ENCODE peak calls at places on chromosomes 11 and 22, in seven cellular contexts. D, C, F, P, J, U and R are unnamed samples.

GRCh38 chr11:44593194-44593593 is 27.7 kb downstream of the CD82 start:
- DNase-seq in D (no peak), C (no peak), F (no peak), P (no peak), J (no peak), U (no peak), R (no peak)

GRCh38 chr11:44964526-44965209 is 14.0 kb upstream of the TP53I11 start:
- DNase-seq in D (peak), C (no peak), F (no peak), P (no peak), J (no peak), U (no peak), R (no peak)

GRCh38 chr22:44589831-44590230 is 91.8 kb upstream of the RTL6 start:
- DNase-seq in D (no peak), C (no peak), F (no peak), P (no peak), J (no peak), U (no peak), R (no peak)

GRCh38 chr22:42544686-42545085 is 9.1 kb upstream of the SERHL2 start:
- DNase-seq in D (no peak), C (no peak), F (no peak), P (no peak), J (no peak), U (no peak), R (no peak)

GRCh38 chr11:132430352-132431091 is 1060.1 kb downstream of the NTM start:
- DNase-seq in D (no peak), C (peak), F (no peak), P (peak), J (no peak), U (no peak), R (no peak)

GRCh38 chr22:30033137-30033536 is 47.1 kb upstream of the HORMAD2 start:
- DNase-seq in D (no peak), C (no peak), F (no peak), P (no peak), J (no peak), U (no peak), R (no peak)

GRCh38 chr11:88818978-88819377 is 246.8 kb downstream of the GRM5 start:
- DNase-seq in D (no peak), C (no peak), F (no peak), P (no peak), J (no peak), U (no peak), R (no peak)

GRCh38 chr11:91798240-91798639 is 426.4 kb upstream of the FAT3 start:
- DNase-seq in D (no peak), C (no peak), F (no peak), P (no peak), J (no peak), U (no peak), R (no peak)

GRCh38 chr11:71255323-71255722 is 2.9 kb upstream of the SHANK2 start:
- DNase-seq in D (peak), C (no peak), F (no peak), P (no peak), J (no peak), U (no peak), R (no peak)

GRCh38 chr11:71354394-71355105 is 93.6 kb downstream of the DHCR7 start:
- DNase-seq in D (no peak), C (no peak), F (no peak), P (no peak), J (no peak), U (no peak), R (no peak)

GRCh38 chr11:17405232-17406005 is 17.0 kb upstream of the KCNJ11 start:
- DNase-seq in D (peak), C (peak), F (no peak), P (peak), J (peak), U (no peak), R (no peak)

GRCh38 chr11:66589996-66590675 is 2.7 kb downstream of the CCDC87 start:
- DNase-seq in D (no peak), C (no peak), F (no peak), P (no peak), J (no peak), U (no peak), R (no peak)

GRCh38 chr11:47004595-47005033 is 68.1 kb downstream of the CSTPP1 start:
- DNase-seq in D (peak), C (peak), F (peak), P (peak), J (peak), U (no peak), R (no peak)

GRCh38 chr11:69304686-69305085 is 10.7 kb downstream of the MYEOV start:
- DNase-seq in D (no peak), C (no peak), F (no peak), P (no peak), J (no peak), U (no peak), R (no peak)

GRCh38 chr11:66150725-66151124 is 80.7 kb downstream of the PACS1 start:
- DNase-seq in D (no peak), C (no peak), F (no peak), P (no peak), J (no peak), U (no peak), R (no peak)

GRCh38 chr11:109946322-109946846 is 146.8 kb upstream of the ZC3H12C start:
- DNase-seq in D (peak), C (peak), F (peak), P (peak), J (peak), U (peak), R (no peak)

GRCh38 chr22:29269230-29269604 is 1.1 kb downstream of the EWSR1 start:
- DNase-seq in D (no peak), C (no peak), F (peak), P (peak), J (no peak), U (peak), R (no peak)

GRCh38 chr11:69697489-69697843 is 6.4 kb downstream of the FGF19 start:
- DNase-seq in D (no peak), C (no peak), F (no peak), P (no peak), J (no peak), U (no peak), R (no peak)

GRCh38 chr22:36279219-36279666 is 26.3 kb downstream of the APOL1 start:
- DNase-seq in D (no peak), C (no peak), F (no peak), P (no peak), J (no peak), U (no peak), R (no peak)

GRCh38 chr11:291281-292210 is 2.6 kb downstream of the PGGHG start:
- DNase-seq in D (no peak), C (no peak), F (no peak), P (peak), J (no peak), U (no peak), R (no peak)

GRCh38 chr11:68297812-68298658 is 14.4 kb upstream of the LRP5 start:
- DNase-seq in D (peak), C (peak), F (peak), P (peak), J (peak), U (peak), R (peak)

GRCh38 chr11:1258401-1259075 is 35.7 kb downstream of the MUC5B start:
- DNase-seq in D (no peak), C (no peak), F (no peak), P (no peak), J (no peak), U (no peak), R (no peak)

GRCh38 chr11:69245491-69246345 is 48.2 kb upstream of the MYEOV start:
- DNase-seq in D (no peak), C (no peak), F (no peak), P (no peak), J (no peak), U (no peak), R (no peak)

GRCh38 chr11:31826530-31827438 is 15.7 kb upstream of the PAX6 start:
- DNase-seq in D (no peak), C (no peak), F (no peak), P (peak), J (no peak), U (no peak), R (no peak)

GRCh38 chr11:70471254-70471653 is 72.9 kb downstream of the CTTN start:
- DNase-seq in D (no peak), C (peak), F (peak), P (peak), J (peak), U (peak), R (peak)

GRCh38 chr11:130181295-130182272 is 22.0 kb downstream of the ST14 start:
- DNase-seq in D (peak), C (peak), F (no peak), P (no peak), J (no peak), U (no peak), R (no peak)

GRCh38 chr11:31810779-31811647 is at the start of gene PAX6:
- DNase-seq in D (peak), C (no peak), F (peak), P (peak), J (peak), U (peak), R (peak)

GRCh38 chr11:15197696-15198095 is 83.0 kb downstream of the INSC start:
- DNase-seq in D (no peak), C (peak), F (no peak), P (no peak), J (no peak), U (no peak), R (no peak)

GRCh38 chr11:10204021-10204420 is 90.0 kb downstream of the SBF2 start:
- DNase-seq in D (no peak), C (no peak), F (no peak), P (no peak), J (no peak), U (no peak), R (no peak)